ENCODE peak calls at places on chromosomes 12 and 14, in seven cellular contexts. One of them, this sample, is unnamed.

GRCh38 chr12:52608826-52609630 is 7.8 kb upstream of the KRT72 start:
- DNase-seq in SK-N-MC: no peak
- DNase-seq in CD4-positive, CD25-positive, alpha-beta regulatory T cell: no peak
- DNase-seq in transverse colon: no peak
- DNase-seq in uterus: no peak
- DNase-seq in GM23338: no peak
- DNase-seq in naive thymus-derived CD4-positive, alpha-beta T cell: no peak
- DNase-seq in this sample: no peak

GRCh38 chr14:53792909-53793308 is 163.7 kb downstream of the BMP4 start:
- DNase-seq in SK-N-MC: no peak
- DNase-seq in CD4-positive, CD25-positive, alpha-beta regulatory T cell: no peak
- DNase-seq in transverse colon: no peak
- DNase-seq in uterus: no peak
- DNase-seq in GM23338: peak; percentile 43
- DNase-seq in naive thymus-derived CD4-positive, alpha-beta T cell: no peak
- DNase-seq in this sample: no peak

GRCh38 chr12:52278530-52278929 is 4.1 kb downstream of the KRT86 start:
- DNase-seq in SK-N-MC: no peak
- DNase-seq in CD4-positive, CD25-positive, alpha-beta regulatory T cell: no peak
- DNase-seq in transverse colon: no peak
- DNase-seq in uterus: no peak
- DNase-seq in GM23338: peak; percentile 34
- DNase-seq in naive thymus-derived CD4-positive, alpha-beta T cell: no peak
- DNase-seq in this sample: no peak

GRCh38 chr14:42944284-42944683 is 1337.6 kb downstream of the LRFN5 start:
- DNase-seq in SK-N-MC: no peak
- DNase-seq in CD4-positive, CD25-positive, alpha-beta regulatory T cell: no peak
- DNase-seq in transverse colon: no peak
- DNase-seq in uterus: no peak
- DNase-seq in GM23338: no peak
- DNase-seq in naive thymus-derived CD4-positive, alpha-beta T cell: no peak
- DNase-seq in this sample: no peak

GRCh38 chr12:28327722-28328121 is 137.5 kb downstream of the CCDC91 start:
- DNase-seq in SK-N-MC: no peak
- DNase-seq in CD4-positive, CD25-positive, alpha-beta regulatory T cell: no peak
- DNase-seq in transverse colon: no peak
- DNase-seq in uterus: no peak
- DNase-seq in GM23338: no peak
- DNase-seq in naive thymus-derived CD4-positive, alpha-beta T cell: no peak
- DNase-seq in this sample: no peak

GRCh38 chr12:128969480-128970055 is 116.3 kb downstream of the GLT1D1 start:
- DNase-seq in SK-N-MC: no peak
- DNase-seq in CD4-positive, CD25-positive, alpha-beta regulatory T cell: peak; percentile 22
- DNase-seq in transverse colon: peak; percentile 20
- DNase-seq in uterus: no peak
- DNase-seq in GM23338: peak; percentile 69
- DNase-seq in naive thymus-derived CD4-positive, alpha-beta T cell: no peak
- DNase-seq in this sample: peak; percentile 85

GRCh38 chr14:101475468-101476257 is 85.6 kb upstream of the DIO3 start:
- DNase-seq in SK-N-MC: peak; percentile 3
- DNase-seq in CD4-positive, CD25-positive, alpha-beta regulatory T cell: no peak
- DNase-seq in transverse colon: no peak
- DNase-seq in uterus: peak; percentile 72
- DNase-seq in GM23338: no peak
- DNase-seq in naive thymus-derived CD4-positive, alpha-beta T cell: no peak
- DNase-seq in this sample: no peak

GRCh38 chr14:74804219-74804825 is 41.2 kb downstream of the YLPM1 start:
- DNase-seq in SK-N-MC: no peak
- DNase-seq in CD4-positive, CD25-positive, alpha-beta regulatory T cell: peak; percentile 61
- DNase-seq in transverse colon: peak; percentile 20
- DNase-seq in uterus: no peak
- DNase-seq in GM23338: peak; percentile 72
- DNase-seq in naive thymus-derived CD4-positive, alpha-beta T cell: peak; percentile 13
- DNase-seq in this sample: no peak

GRCh38 chr12:130601327-130601726 is 114.8 kb downstream of the RIMBP2 start:
- DNase-seq in SK-N-MC: no peak
- DNase-seq in CD4-positive, CD25-positive, alpha-beta regulatory T cell: no peak
- DNase-seq in transverse colon: no peak
- DNase-seq in uterus: no peak
- DNase-seq in GM23338: no peak
- DNase-seq in naive thymus-derived CD4-positive, alpha-beta T cell: no peak
- DNase-seq in this sample: no peak

GRCh38 chr12:12975322-12976077 is 23.5 kb upstream of the GPRC5D start:
- DNase-seq in SK-N-MC: no peak
- DNase-seq in CD4-positive, CD25-positive, alpha-beta regulatory T cell: peak; percentile 40
- DNase-seq in transverse colon: peak; percentile 63
- DNase-seq in uterus: peak; percentile 27
- DNase-seq in GM23338: peak; percentile 76
- DNase-seq in naive thymus-derived CD4-positive, alpha-beta T cell: no peak
- DNase-seq in this sample: no peak

GRCh38 chr12:21438643-21439042 is 1.2 kb downstream of the PYROXD1 start:
- DNase-seq in SK-N-MC: no peak
- DNase-seq in CD4-positive, CD25-positive, alpha-beta regulatory T cell: no peak
- DNase-seq in transverse colon: no peak
- DNase-seq in uterus: no peak
- DNase-seq in GM23338: no peak
- DNase-seq in naive thymus-derived CD4-positive, alpha-beta T cell: no peak
- DNase-seq in this sample: no peak

GRCh38 chr14:62778847-62779246 is 266.4 kb downstream of the KCNH5 start:
- DNase-seq in SK-N-MC: no peak
- DNase-seq in CD4-positive, CD25-positive, alpha-beta regulatory T cell: no peak
- DNase-seq in transverse colon: no peak
- DNase-seq in uterus: no peak
- DNase-seq in GM23338: no peak
- DNase-seq in naive thymus-derived CD4-positive, alpha-beta T cell: no peak
- DNase-seq in this sample: no peak

GRCh38 chr12:125871811-125872594 is 806.8 kb downstream of the AACS start:
- DNase-seq in SK-N-MC: no peak
- DNase-seq in CD4-positive, CD25-positive, alpha-beta regulatory T cell: no peak
- DNase-seq in transverse colon: no peak
- DNase-seq in uterus: no peak
- DNase-seq in GM23338: no peak
- DNase-seq in naive thymus-derived CD4-positive, alpha-beta T cell: no peak
- DNase-seq in this sample: no peak

GRCh38 chr12:47828967-47829482 is 9.3 kb upstream of the HDAC7 start:
- DNase-seq in SK-N-MC: no peak
- DNase-seq in CD4-positive, CD25-positive, alpha-beta regulatory T cell: no peak
- DNase-seq in transverse colon: peak; percentile 82
- DNase-seq in uterus: peak; percentile 91
- DNase-seq in GM23338: peak; percentile 76
- DNase-seq in naive thymus-derived CD4-positive, alpha-beta T cell: no peak
- DNase-seq in this sample: no peak

GRCh38 chr14:92754956-92755355 is 6.5 kb upstream of the LGMN start:
- DNase-seq in SK-N-MC: no peak
- DNase-seq in CD4-positive, CD25-positive, alpha-beta regulatory T cell: no peak
- DNase-seq in transverse colon: no peak
- DNase-seq in uterus: no peak
- DNase-seq in GM23338: no peak
- DNase-seq in naive thymus-derived CD4-positive, alpha-beta T cell: no peak
- DNase-seq in this sample: no peak

GRCh38 chr14:89351364-89351957 is 65.6 kb downstream of the FOXN3 start:
- DNase-seq in SK-N-MC: peak; percentile 50
- DNase-seq in CD4-positive, CD25-positive, alpha-beta regulatory T cell: peak; percentile 72
- DNase-seq in transverse colon: peak; percentile 35
- DNase-seq in uterus: no peak
- DNase-seq in GM23338: peak; percentile 87
- DNase-seq in naive thymus-derived CD4-positive, alpha-beta T cell: no peak
- DNase-seq in this sample: no peak

GRCh38 chr14:91873476-91874265 is 6.3 kb upstream of the TC2N start:
- DNase-seq in SK-N-MC: no peak
- DNase-seq in CD4-positive, CD25-positive, alpha-beta regulatory T cell: peak; percentile 95
- DNase-seq in transverse colon: peak; percentile 59
- DNase-seq in uterus: no peak
- DNase-seq in GM23338: no peak
- DNase-seq in naive thymus-derived CD4-positive, alpha-beta T cell: peak; percentile 86
- DNase-seq in this sample: no peak

GRCh38 chr12:20188930-20189653 is 179.2 kb upstream of the PDE3A start:
- DNase-seq in SK-N-MC: no peak
- DNase-seq in CD4-positive, CD25-positive, alpha-beta regulatory T cell: no peak
- DNase-seq in transverse colon: no peak
- DNase-seq in uterus: no peak
- DNase-seq in GM23338: no peak
- DNase-seq in naive thymus-derived CD4-positive, alpha-beta T cell: no peak
- DNase-seq in this sample: no peak

GRCh38 chr12:3496964-3497363 is 6.0 kb downstream of the PRMT8 start:
- DNase-seq in SK-N-MC: no peak
- DNase-seq in CD4-positive, CD25-positive, alpha-beta regulatory T cell: no peak
- DNase-seq in transverse colon: no peak
- DNase-seq in uterus: no peak
- DNase-seq in GM23338: peak; percentile 74
- DNase-seq in naive thymus-derived CD4-positive, alpha-beta T cell: no peak
- DNase-seq in this sample: no peak

GRCh38 chr12:111197545-111197944 is 171.3 kb downstream of the PHETA1 start:
- DNase-seq in SK-N-MC: no peak
- DNase-seq in CD4-positive, CD25-positive, alpha-beta regulatory T cell: no peak
- DNase-seq in transverse colon: no peak
- DNase-seq in uterus: no peak
- DNase-seq in GM23338: peak; percentile 49
- DNase-seq in naive thymus-derived CD4-positive, alpha-beta T cell: no peak
- DNase-seq in this sample: no peak

GRCh38 chr14:105527381-105528196 is 1.2 kb downstream of the TMEM121 start:
- DNase-seq in SK-N-MC: no peak
- DNase-seq in CD4-positive, CD25-positive, alpha-beta regulatory T cell: no peak
- DNase-seq in transverse colon: no peak
- DNase-seq in uterus: no peak
- DNase-seq in GM23338: no peak
- DNase-seq in naive thymus-derived CD4-positive, alpha-beta T cell: no peak
- DNase-seq in this sample: no peak

GRCh38 chr12:103282124-103282523 is 213.6 kb downstream of the C12orf42 start:
- DNase-seq in SK-N-MC: no peak
- DNase-seq in CD4-positive, CD25-positive, alpha-beta regulatory T cell: no peak
- DNase-seq in transverse colon: no peak
- DNase-seq in uterus: no peak
- DNase-seq in GM23338: no peak
- DNase-seq in naive thymus-derived CD4-positive, alpha-beta T cell: no peak
- DNase-seq in this sample: no peak

DNA sequence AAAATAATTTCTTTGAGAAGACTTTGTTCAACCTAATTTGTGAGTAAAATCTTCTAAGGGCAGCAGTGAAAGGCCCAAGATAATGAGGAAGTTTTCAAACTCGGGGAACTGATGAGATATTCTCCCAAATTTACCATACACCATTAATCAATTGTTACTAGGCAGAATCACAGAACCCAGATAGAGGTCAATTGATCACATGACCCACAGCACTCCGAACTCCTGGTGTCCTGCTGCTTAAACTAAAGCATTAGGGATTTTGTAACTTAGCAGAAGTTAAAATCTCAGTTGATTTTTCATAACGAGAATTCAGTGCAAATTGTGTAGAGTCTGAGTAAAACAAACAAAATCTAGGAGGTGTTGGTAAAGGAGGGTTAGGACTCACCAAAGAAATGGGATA is 207.8 kb downstream of the C12orf42 start:
- DNase-seq in SK-N-MC: no peak
- DNase-seq in CD4-positive, CD25-positive, alpha-beta regulatory T cell: no peak
- DNase-seq in transverse colon: no peak
- DNase-seq in uterus: no peak
- DNase-seq in GM23338: peak; percentile 7
- DNase-seq in naive thymus-derived CD4-positive, alpha-beta T cell: no peak
- DNase-seq in this sample: no peak
- H3K27ac ChIP-seq in SK-N-MC: no peak overlapping the region
- H3K27ac ChIP-seq in CD4-positive, CD25-positive, alpha-beta regulatory T cell: no peak overlapping the region
- H3K27ac ChIP-seq in transverse colon: no peak overlapping the region
- H3K27ac ChIP-seq in uterus: no peak overlapping the region
- H3K27ac ChIP-seq in GM23338: no peak overlapping the region
- H3K27ac ChIP-seq in naive thymus-derived CD4-positive, alpha-beta T cell: no peak overlapping the region
- H3K27ac ChIP-seq in this sample: no peak overlapping the region

GRCh38 chr12:113184900-113185179 is 438 bp downstream of the DDX54 start:
- DNase-seq in SK-N-MC: peak; percentile 74
- DNase-seq in CD4-positive, CD25-positive, alpha-beta regulatory T cell: peak; percentile 95
- DNase-seq in transverse colon: peak; percentile 91
- DNase-seq in uterus: peak; percentile 87
- DNase-seq in GM23338: peak; percentile 94
- DNase-seq in naive thymus-derived CD4-positive, alpha-beta T cell: peak; percentile 86
- DNase-seq in this sample: peak; percentile 88
- H3K4me3 ChIP-seq in SK-N-MC: peak overlapping the region; percentile 99
- H3K4me3 ChIP-seq in CD4-positive, CD25-positive, alpha-beta regulatory T cell: peak overlapping the region; percentile 92
- H3K4me3 ChIP-seq in transverse colon: peak overlapping the region; percentile 89
- H3K4me3 ChIP-seq in uterus: peak overlapping the region; percentile 67
- H3K4me3 ChIP-seq in GM23338: peak overlapping the region; percentile 97
- H3K4me3 ChIP-seq in naive thymus-derived CD4-positive, alpha-beta T cell: peak overlapping the region; percentile 77
- H3K4me3 ChIP-seq in this sample: peak overlapping the region; percentile 81

GRCh38 chr14:103533137-103533998 is 4.4 kb downstream of the TRMT61A start:
- DNase-seq in SK-N-MC: no peak
- DNase-seq in CD4-positive, CD25-positive, alpha-beta regulatory T cell: no peak
- DNase-seq in transverse colon: no peak
- DNase-seq in uterus: peak; percentile 81
- DNase-seq in GM23338: no peak
- DNase-seq in naive thymus-derived CD4-positive, alpha-beta T cell: no peak
- DNase-seq in this sample: no peak
- H3K27ac ChIP-seq in SK-N-MC: no peak overlapping the region
- H3K27ac ChIP-seq in CD4-positive, CD25-positive, alpha-beta regulatory T cell: no peak overlapping the region
- H3K27ac ChIP-seq in transverse colon: peak overlapping the region; percentile 66
- H3K27ac ChIP-seq in uterus: peak overlapping the region; percentile 89
- H3K27ac ChIP-seq in GM23338: no peak overlapping the region
- H3K27ac ChIP-seq in naive thymus-derived CD4-positive, alpha-beta T cell: no peak overlapping the region
- H3K27ac ChIP-seq in this sample: peak overlapping the region; percentile 84

GRCh38 chr14:99595524-99595923 is 8.5 kb downstream of the CCDC85C start:
- DNase-seq in SK-N-MC: no peak
- DNase-seq in CD4-positive, CD25-positive, alpha-beta regulatory T cell: no peak
- DNase-seq in transverse colon: no peak
- DNase-seq in uterus: no peak
- DNase-seq in GM23338: no peak
- DNase-seq in naive thymus-derived CD4-positive, alpha-beta T cell: no peak
- DNase-seq in this sample: no peak

GRCh38 chr14:99597911-99598600 is 6.0 kb downstream of the CCDC85C start:
- DNase-seq in SK-N-MC: no peak
- DNase-seq in CD4-positive, CD25-positive, alpha-beta regulatory T cell: no peak
- DNase-seq in transverse colon: no peak
- DNase-seq in uterus: no peak
- DNase-seq in GM23338: no peak
- DNase-seq in naive thymus-derived CD4-positive, alpha-beta T cell: no peak
- DNase-seq in this sample: no peak

GRCh38 chr14:99595034-99595433 is 9.0 kb downstream of the CCDC85C start:
- DNase-seq in SK-N-MC: no peak
- DNase-seq in CD4-positive, CD25-positive, alpha-beta regulatory T cell: peak; percentile 79
- DNase-seq in transverse colon: no peak
- DNase-seq in uterus: no peak
- DNase-seq in GM23338: no peak
- DNase-seq in naive thymus-derived CD4-positive, alpha-beta T cell: no peak
- DNase-seq in this sample: no peak

GRCh38 chr14:99596772-99597171 is 7.2 kb downstream of the CCDC85C start:
- DNase-seq in SK-N-MC: no peak
- DNase-seq in CD4-positive, CD25-positive, alpha-beta regulatory T cell: no peak
- DNase-seq in transverse colon: peak; percentile 71
- DNase-seq in uterus: no peak
- DNase-seq in GM23338: no peak
- DNase-seq in naive thymus-derived CD4-positive, alpha-beta T cell: no peak
- DNase-seq in this sample: no peak

DNA sequence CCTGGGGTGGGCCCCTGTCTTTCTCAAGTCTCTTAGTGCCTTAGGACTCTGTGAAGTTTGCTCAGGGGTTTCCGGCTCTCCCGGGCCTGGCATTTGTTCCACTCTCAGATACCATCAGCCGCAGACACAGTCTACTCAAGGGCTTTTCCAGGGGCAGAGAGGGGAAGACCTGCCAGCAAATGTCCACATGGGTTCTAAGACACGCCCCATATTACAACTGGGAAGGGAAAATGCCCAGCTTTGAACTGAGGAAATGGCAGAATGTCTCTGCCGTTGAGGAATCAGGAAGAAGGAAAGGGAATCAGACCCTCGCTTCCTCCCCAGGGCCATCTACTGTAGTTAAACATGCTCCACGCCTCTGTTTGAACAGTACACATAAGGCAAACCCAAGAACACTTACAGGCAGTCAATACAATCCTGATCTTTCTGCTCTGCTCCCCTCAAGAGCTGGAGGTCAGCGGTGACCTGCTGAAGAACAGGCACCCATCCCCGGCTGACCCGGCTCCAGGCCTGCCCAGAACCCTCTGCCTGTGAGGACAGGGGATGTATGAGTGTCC is 7.9 kb downstream of the CCDC85C start:
- DNase-seq in SK-N-MC: no peak
- DNase-seq in CD4-positive, CD25-positive, alpha-beta regulatory T cell: no peak
- DNase-seq in transverse colon: peak; percentile 61
- DNase-seq in uterus: no peak
- DNase-seq in GM23338: no peak
- DNase-seq in naive thymus-derived CD4-positive, alpha-beta T cell: no peak
- DNase-seq in this sample: no peak
- H3K4me3 ChIP-seq in SK-N-MC: no peak overlapping the region
- H3K4me3 ChIP-seq in CD4-positive, CD25-positive, alpha-beta regulatory T cell: no peak overlapping the region
- H3K4me3 ChIP-seq in transverse colon: no peak overlapping the region
- H3K4me3 ChIP-seq in uterus: no peak overlapping the region
- H3K4me3 ChIP-seq in GM23338: no peak overlapping the region
- H3K4me3 ChIP-seq in naive thymus-derived CD4-positive, alpha-beta T cell: no peak overlapping the region
- H3K4me3 ChIP-seq in this sample: no peak overlapping the region